ENCODE peak calls at places on chromosomes 6 and 20, in five cellular contexts. V is brain microvascular endothelial cell, C is neural progenitor cell, L is Peyer's patch, A is OCI-LY7. R is an unnamed sample.

GRCh38 chr20:62476074-62476838 is 461 bp upstream of the GATA5 start:
- DNase-seq in V (no peak), C (peak), L (peak), A (no peak), R (no peak)

GRCh38 chr20:24100370-24101011 is 111.9 kb upstream of the GGTLC1 start:
- DNase-seq in V (peak), C (peak), L (no peak), A (peak), R (peak)

GRCh38 chr6:20605581-20605980 is 71.3 kb downstream of the CDKAL1 start:
- DNase-seq in V (no peak), C (no peak), L (no peak), A (no peak), R (peak)

GRCh38 chr6:113630738-113631535 is 226.2 kb upstream of the MARCKS start:
- DNase-seq in V (peak), C (no peak), L (no peak), A (peak), R (no peak)

GRCh38 chr6:14682821-14683220 is 563.0 kb upstream of the JARID2 start:
- DNase-seq in V (no peak), C (no peak), L (no peak), A (no peak), R (no peak)

GRCh38 chr20:17611290-17611539 is 41.3 kb downstream of the DSTN start:
- DNase-seq in V (no peak), C (no peak), L (peak), A (no peak), R (no peak)

GRCh38 chr6:64023693-64024092 is 388.1 kb downstream of the PHF3 start:
- DNase-seq in V (no peak), C (no peak), L (no peak), A (no peak), R (no peak)

GRCh38 chr20:60035486-60035885 is 77.3 kb downstream of the CDH26 start:
- DNase-seq in V (no peak), C (no peak), L (no peak), A (no peak), R (no peak)

GRCh38 chr6:168377856-168378832 is 58.6 kb upstream of the DACT2 start:
- DNase-seq in V (no peak), C (no peak), L (no peak), A (no peak), R (no peak)

GRCh38 chr6:30520480-30520992 is 31.2 kb downstream of the HLA-E start:
- DNase-seq in V (no peak), C (no peak), L (no peak), A (no peak), R (no peak)
- H3K27ac ChIP-seq in V (no peak), C (no peak), L (no peak), A (no peak), R (peak)

DNA sequence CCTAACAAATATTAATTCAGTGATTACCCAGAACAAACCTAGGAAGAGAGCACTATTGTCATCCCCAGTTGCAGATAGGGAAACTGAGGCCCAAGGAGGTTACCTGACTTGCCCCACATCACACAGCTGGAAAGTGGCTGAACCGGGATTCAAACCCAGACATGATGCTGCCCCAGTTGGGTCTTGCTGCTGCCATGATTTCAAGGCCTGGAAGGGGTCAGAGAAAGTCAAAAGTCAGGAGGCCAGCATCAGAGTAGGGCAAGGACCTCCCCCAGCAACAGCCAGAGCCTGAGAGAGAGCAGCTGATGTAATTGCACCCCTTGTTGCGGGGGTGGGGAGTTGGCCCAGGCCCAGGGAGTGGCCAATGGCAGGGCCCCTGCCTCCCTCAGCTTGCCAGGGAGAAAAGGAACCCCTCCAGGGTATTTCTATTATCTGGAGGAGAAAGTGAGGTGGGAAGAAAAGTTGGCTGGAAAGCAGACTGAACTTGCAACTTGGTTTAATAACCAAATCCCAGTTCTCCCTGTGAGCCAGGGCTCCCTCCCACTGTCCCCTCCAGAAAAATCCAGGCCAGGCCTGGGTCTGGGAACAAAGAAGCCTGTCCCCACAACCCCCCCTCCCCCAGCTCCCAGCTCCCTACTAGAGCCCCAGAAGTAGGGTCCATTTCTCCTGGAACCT is 83.6 kb downstream of the MRPL14 start:
- DNase-seq in V (no peak), C (no peak), L (no peak), A (no peak), R (no peak)
- H3K27ac ChIP-seq in V (peak), C (peak), L (no peak), A (no peak), R (peak)

DNA sequence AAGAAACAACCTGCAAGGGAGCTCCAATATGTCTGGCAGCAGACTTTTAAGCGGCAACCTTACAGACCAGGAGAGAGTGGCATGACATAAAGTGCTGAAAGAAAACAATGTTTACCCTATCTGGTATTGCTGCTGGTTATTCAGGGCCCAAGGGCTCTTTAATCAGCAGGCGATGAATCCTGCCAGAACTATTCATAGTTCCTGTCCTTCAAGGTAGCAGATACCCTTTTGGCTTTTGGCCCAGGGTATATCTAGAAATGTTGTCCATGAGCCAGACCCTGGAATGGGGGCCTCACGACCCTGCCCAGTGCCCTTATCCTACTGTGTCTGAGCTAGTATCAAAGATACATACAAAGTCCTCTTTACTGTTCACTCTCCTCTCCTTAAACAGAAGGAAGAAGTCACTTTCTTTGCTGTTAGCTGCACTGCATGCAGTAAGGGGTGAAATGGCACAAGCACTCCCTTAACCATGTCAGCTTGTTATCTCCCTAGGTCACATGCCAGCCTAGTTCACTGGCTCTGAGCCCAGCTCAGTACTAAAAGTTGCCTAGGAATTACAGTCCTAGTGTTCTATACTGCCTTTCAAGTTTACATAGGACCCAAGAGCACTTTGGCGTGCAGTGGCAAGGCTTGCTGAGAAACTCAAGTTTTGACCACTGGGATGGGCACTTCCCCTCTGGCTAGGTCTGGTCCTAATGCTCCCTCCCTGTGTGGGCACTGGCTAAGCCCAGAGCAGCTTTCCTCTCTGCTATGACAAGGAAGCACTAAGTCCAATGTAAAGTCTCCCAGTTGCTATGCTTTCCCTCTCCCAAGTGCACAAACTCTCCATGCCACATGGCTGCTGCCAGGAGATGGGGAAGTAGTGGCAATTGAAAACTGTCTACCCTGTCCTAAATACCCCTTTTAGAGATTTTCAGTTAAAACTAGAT is 122.0 kb downstream of the HTR1B start:
- DNase-seq in V (no peak), C (no peak), L (no peak), A (no peak), R (no peak)
- H3K27ac ChIP-seq in V (no peak), C (no peak), L (no peak), A (no peak), R (no peak)

DNA sequence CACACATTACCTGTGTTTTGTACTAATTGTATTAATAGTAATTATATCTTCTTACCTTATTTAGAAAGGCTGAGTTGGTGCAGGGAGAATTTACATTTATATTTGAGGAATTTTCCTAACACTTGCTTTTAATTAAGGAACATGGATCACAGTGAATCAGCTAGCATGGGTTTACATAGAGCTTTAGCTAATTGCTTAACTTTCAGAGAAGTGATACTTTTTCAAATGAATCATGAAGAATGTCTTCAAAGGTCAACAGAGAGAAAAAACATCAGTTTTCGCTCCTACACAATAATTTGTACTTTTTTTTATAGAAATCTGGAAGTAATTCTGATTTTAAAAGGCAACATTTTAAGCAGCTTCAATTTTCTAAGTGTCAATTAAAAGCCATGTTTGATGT is 195.0 kb upstream of the HEY2 start:
- DNase-seq in V (no peak), C (no peak), L (no peak), A (no peak), R (no peak)
- H3K27ac ChIP-seq in V (no peak), C (no peak), L (no peak), A (no peak), R (no peak)

GRCh38 chr6:135940783-135941182 is 89.3 kb downstream of the PDE7B start:
- DNase-seq in V (no peak), C (no peak), L (no peak), A (no peak), R (no peak)

GRCh38 chr6:135939216-135939610 is 87.7 kb downstream of the PDE7B start:
- DNase-seq in V (no peak), C (no peak), L (no peak), A (no peak), R (no peak)

GRCh38 chr6:135937126-135937525 is 85.6 kb downstream of the PDE7B start:
- DNase-seq in V (no peak), C (no peak), L (no peak), A (no peak), R (no peak)

GRCh38 chr6:135936606-135937005 is 85.1 kb downstream of the PDE7B start:
- DNase-seq in V (peak), C (no peak), L (no peak), A (no peak), R (peak)

DNA sequence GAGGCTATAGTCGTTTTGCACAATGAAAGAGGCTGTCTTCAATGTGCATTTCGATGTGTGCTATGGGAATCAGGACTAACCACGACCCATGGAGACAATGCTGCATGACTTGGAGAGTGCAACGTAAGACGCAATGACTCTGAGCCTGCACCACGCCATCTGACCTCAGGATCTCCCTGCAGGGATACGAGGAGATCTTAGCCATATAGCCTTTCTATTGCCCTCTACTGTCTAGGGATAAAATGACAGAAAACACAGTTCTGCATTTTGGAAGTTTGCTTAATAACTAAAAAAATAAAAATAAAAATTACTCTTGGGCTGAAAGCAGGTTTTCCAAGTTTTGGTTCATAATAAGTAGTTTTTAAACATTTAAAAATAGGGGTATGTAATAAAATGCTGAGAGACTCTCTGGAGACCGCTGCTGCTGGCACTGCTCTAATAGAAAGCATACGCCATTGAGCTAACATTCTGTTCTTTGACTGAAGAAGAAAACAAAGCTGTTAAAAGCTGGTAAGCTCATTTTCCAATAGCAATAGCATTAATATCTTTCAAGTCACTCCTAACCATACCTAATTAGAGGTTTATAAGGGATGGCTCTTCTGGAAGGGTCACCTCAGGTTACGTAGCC is 87.2 kb downstream of the PDE7B start:
- DNase-seq in V (peak), C (peak), L (no peak), A (peak), R (no peak)
- H3K27ac ChIP-seq in V (peak), C (no peak), L (no peak), A (no peak), R (no peak)

GRCh38 chr20:49676581-49677291 is 36.9 kb downstream of the B4GALT5 start:
- DNase-seq in V (peak), C (no peak), L (no peak), A (no peak), R (no peak)
- H3K27ac ChIP-seq in V (no peak), C (no peak), L (peak), A (no peak), R (peak)

GRCh38 chr6:163370807-163371206 is 43.7 kb upstream of the QKI start:
- DNase-seq in V (no peak), C (no peak), L (no peak), A (no peak), R (no peak)

GRCh38 chr6:163367388-163368183 is 46.9 kb upstream of the QKI start:
- DNase-seq in V (no peak), C (no peak), L (no peak), A (no peak), R (no peak)

GRCh38 chr6:163366288-163366687 is 48.2 kb upstream of the QKI start:
- DNase-seq in V (no peak), C (no peak), L (no peak), A (no peak), R (no peak)

GRCh38 chr6:163369628-163370365 is 44.7 kb upstream of the QKI start:
- DNase-seq in V (no peak), C (no peak), L (no peak), A (no peak), R (no peak)

GRCh38 chr6:163369122-163369521 is 45.4 kb upstream of the QKI start:
- DNase-seq in V (no peak), C (no peak), L (no peak), A (no peak), R (no peak)
- H3K27ac ChIP-seq in V (no peak), C (no peak), L (no peak), A (no peak), R (no peak)

GRCh38 chr20:50484271-50484976 is 25.8 kb upstream of the PTPN1 start:
- DNase-seq in V (no peak), C (no peak), L (no peak), A (no peak), R (no peak)
- H3K27ac ChIP-seq in V (no peak), C (no peak), L (peak), A (no peak), R (peak)